ENCODE peak calls at places on chromosomes 1 and 21, in six cellular contexts. M is heart right ventricle; W is CD8-positive, alpha-beta T cell; D is GM23248; F is IMR-90; J is mucosa of descending colon. U is an unnamed sample.
A peak's percentile ranks its signal among the peaks of the same experiment; 100 is the strongest.

GRCh38 chr1:211579434-211580302 is 707 bp upstream of the SLC30A1 start:
- DNase-seq in D (peak; percentile 70), F (peak; percentile 23), W (no peak), J (no peak), M (no peak), U (peak; percentile 37)

GRCh38 chr1:183470147-183470960 is 1.9 kb upstream of the SMG7 start:
- DNase-seq in W (peak; percentile 70), F (peak; percentile 47), D (peak; percentile 92), J (peak; percentile 95), M (peak; percentile 88), U (peak; percentile 80)

GRCh38 chr1:50332941-50333594 is 90.2 kb downstream of the DMRTA2 start:
- DNase-seq in J (peak; percentile 87), W (no peak), D (peak; percentile 68), M (peak; percentile 14), F (peak; percentile 13), U (no peak)

GRCh38 chr1:99704356-99704816 is 58.5 kb downstream of the PALMD start:
- DNase-seq in J (no peak), M (no peak), F (no peak), D (no peak), W (no peak), U (no peak)

GRCh38 chr1:76408303-76408702 is 333.8 kb downstream of the ST6GALNAC3 start:
- DNase-seq in J (no peak), W (no peak), M (no peak), F (no peak), D (no peak), U (no peak)

GRCh38 chr21:44897326-44898010 is 23.2 kb downstream of the ITGB2 start:
- DNase-seq in M (no peak), J (peak; percentile 83), D (no peak), F (no peak), W (no peak), U (no peak)

GRCh38 chr1:181043025-181043880 is 9.5 kb downstream of the MR1 start:
- DNase-seq in F (peak; percentile 43), D (peak; percentile 30), W (no peak), M (no peak), J (peak; percentile 66), U (no peak)

GRCh38 chr1:204335085-204335484 is 24.6 kb downstream of the PLEKHA6 start:
- DNase-seq in M (no peak), F (no peak), W (no peak), J (no peak), D (no peak), U (no peak)

GRCh38 chr21:25329227-25329626 is 278.1 kb downstream of the MRPL39 start:
- DNase-seq in W (no peak), J (no peak), F (peak; percentile 91), D (peak; percentile 85), M (no peak), U (no peak)

GRCh38 chr1:210293191-210293607 is 35.5 kb upstream of the HHAT start:
- DNase-seq in D (peak; percentile 80), W (no peak), F (peak; percentile 1), M (peak; percentile 76), J (peak; percentile 39), U (no peak)

GRCh38 chr1:159932296-159933285 is 7.3 kb upstream of the TAGLN2 start:
- DNase-seq in D (no peak), W (no peak), J (peak; percentile 20), M (no peak), F (peak; percentile 26), U (no peak)

GRCh38 chr1:230568008-230568407 is 74.3 kb upstream of the COG2 start:
- DNase-seq in M (no peak), D (peak; percentile 71), F (peak; percentile 52), W (no peak), J (peak; percentile 77), U (peak; percentile 56)

GRCh38 chr21:35824136-35824535 is 236.2 kb downstream of the SETD4 start:
- DNase-seq in J (no peak), W (no peak), F (no peak), D (peak; percentile 20), M (no peak), U (no peak)

GRCh38 chr1:225848044-225848955 is 33.9 kb downstream of the TMEM63A start:
- DNase-seq in J (no peak), W (no peak), M (peak; percentile 49), D (peak; percentile 19), F (peak; percentile 56), U (no peak)

GRCh38 chr1:39902121-39902807 is 547 bp upstream of the MYCL start:
- DNase-seq in F (peak; percentile 26), W (peak; percentile 25), D (peak; percentile 60), M (peak; percentile 38), J (peak; percentile 93), U (peak; percentile 82)

GRCh38 chr1:228088586-228089498 is 6.3 kb downstream of the ARF1 start:
- DNase-seq in W (no peak), M (no peak), J (no peak), D (peak; percentile 82), F (no peak), U (no peak)

GRCh38 chr1:212683357-212683722 is 16.3 kb downstream of the BATF3 start:
- DNase-seq in J (peak; percentile 43), D (no peak), F (no peak), W (no peak), M (no peak), U (no peak)

GRCh38 chr1:209363112-209363511 is 220.4 kb upstream of the CAMK1G start:
- DNase-seq in J (no peak), D (no peak), W (no peak), F (no peak), M (no peak), U (no peak)

GRCh38 chr1:196063307-196063706 is 544.9 kb downstream of the KCNT2 start:
- DNase-seq in M (no peak), J (no peak), D (peak; percentile 57), F (peak; percentile 16), W (no peak), U (no peak)

GRCh38 chr1:177701654-177702353 is 268.1 kb downstream of the SEC16B start:
- DNase-seq in F (no peak), J (no peak), W (no peak), D (no peak), M (no peak), U (no peak)

GRCh38 chr1:37130221-37130948 is 96.1 kb upstream of the GRIK3 start:
- DNase-seq in F (no peak), D (no peak), M (no peak), J (no peak), W (no peak), U (no peak)

GRCh38 chr1:37128091-37128490 is 93.8 kb upstream of the GRIK3 start:
- DNase-seq in J (no peak), F (no peak), D (no peak), W (no peak), M (no peak), U (no peak)

GRCh38 chr1:37133276-37134145 is 99.2 kb upstream of the GRIK3 start:
- DNase-seq in D (no peak), M (no peak), W (no peak), J (no peak), F (no peak), U (no peak)

GRCh38 chr1:37134599-37134998 is 100.3 kb upstream of the GRIK3 start:
- DNase-seq in M (no peak), J (no peak), F (no peak), D (no peak), W (no peak), U (no peak)

DNA sequence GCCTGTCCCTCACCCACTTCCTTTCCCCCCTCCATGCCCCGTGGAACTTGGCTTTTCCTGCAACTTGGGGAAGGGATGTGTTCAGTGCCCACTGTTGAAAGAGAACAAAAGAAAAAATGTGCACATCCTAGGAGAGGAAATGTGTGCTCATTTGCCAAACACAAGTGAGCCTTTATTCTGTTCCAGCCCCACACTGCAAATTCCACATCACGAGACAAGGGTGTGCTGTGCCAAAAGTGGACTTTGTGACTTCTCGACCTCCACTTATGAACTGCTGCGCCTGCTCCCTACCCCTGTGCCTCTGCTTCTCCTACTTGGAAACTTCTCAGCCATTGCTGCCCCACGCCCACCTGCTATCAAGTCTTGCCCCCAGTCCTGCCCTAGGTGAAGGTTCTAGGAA is 97.0 kb upstream of the GRIK3 start:
- DNase-seq in F (no peak), M (no peak), W (no peak), D (no peak), J (no peak), U (no peak)
- H3K4me1 ChIP-seq in F (no peaks in the 10 kb centered on the region), M (no peaks in the 10 kb centered on the region), W (no peaks in the 10 kb centered on the region), D (no peaks in the 10 kb centered on the region), J (no peaks in the 10 kb centered on the region), U (no peaks in the 10 kb centered on the region)

DNA sequence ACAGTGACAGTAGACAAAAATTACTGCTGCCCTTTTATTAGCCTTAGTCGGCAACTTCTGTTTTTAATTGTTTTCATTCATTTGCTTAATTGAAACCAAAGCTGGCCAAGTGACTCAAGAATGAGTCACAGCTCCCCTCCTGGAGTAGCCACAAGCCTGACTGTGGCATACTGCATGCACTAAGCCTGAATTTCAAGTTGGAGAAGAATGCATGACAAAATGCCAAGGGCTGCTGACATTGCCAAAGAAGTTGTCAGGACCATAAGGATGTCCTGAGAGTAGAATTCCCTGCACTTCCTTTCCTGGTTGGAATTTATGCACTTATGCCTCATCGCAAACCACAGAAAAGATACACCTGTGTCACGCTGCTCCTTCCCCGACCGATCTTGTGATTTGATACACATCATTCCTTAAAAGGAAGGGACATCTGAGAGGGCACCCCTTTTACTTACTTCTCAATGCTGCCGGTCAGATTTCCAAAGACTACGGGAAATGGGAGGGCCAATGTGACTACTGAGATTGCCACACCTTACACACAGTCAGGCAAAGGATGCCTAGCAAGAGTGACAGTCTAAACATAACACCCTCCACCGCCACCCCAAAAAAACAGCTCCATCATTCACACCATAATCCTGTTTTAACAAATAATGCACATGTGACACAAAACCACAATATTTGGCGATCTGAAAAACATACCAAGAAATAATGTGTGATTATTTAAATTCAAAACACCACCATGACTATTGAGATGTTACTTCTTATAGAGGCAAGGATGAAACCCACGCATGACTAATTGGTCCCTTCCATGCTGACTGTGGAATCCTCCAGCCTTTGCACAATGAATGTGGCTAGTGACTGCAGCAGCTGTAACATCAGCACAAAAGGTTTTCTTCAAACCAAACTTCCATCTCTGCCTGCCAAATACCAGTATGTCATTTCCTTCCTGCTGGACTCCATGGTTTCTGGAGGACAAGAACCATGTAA is 28.2 kb downstream of the VAV3 start:
- DNase-seq in J (no peak), D (peak; percentile 96), M (peak; percentile 51), W (no peak), F (peak; percentile 62), U (peak; percentile 83)
- H3K4me1 ChIP-seq in J (no peaks in the 10 kb centered on the region), D (peaks cover 37% of the 10 kb centered on the region), M (peaks cover 9% of the 10 kb centered on the region), W (peaks cover 35% of the 10 kb centered on the region), F (no peaks in the 10 kb centered on the region), U (peaks cover 15% of the 10 kb centered on the region)

GRCh38 chr1:234960722-234961467 is 167.7 kb downstream of the TOMM20 start:
- DNase-seq in M (no peak), W (no peak), D (peak; percentile 42), F (peak; percentile 67), J (peak; percentile 82), U (no peak)

GRCh38 chr1:234957330-234958065 is 171.1 kb downstream of the TOMM20 start:
- DNase-seq in F (peak; percentile 93), D (peak; percentile 66), M (no peak), W (no peak), J (peak; percentile 68), U (no peak)

GRCh38 chr1:234956821-234957329 is 171.8 kb downstream of the TOMM20 start:
- DNase-seq in M (no peak), W (no peak), D (no peak), J (no peak), F (no peak), U (no peak)

GRCh38 chr1:234958702-234959649 is 169.7 kb downstream of the TOMM20 start:
- DNase-seq in M (no peak), D (no peak), W (no peak), F (no peak), J (peak; percentile 64), U (no peak)

GRCh38 chr1:234958066-234958701 is 170.5 kb downstream of the TOMM20 start:
- DNase-seq in F (no peak), D (no peak), M (no peak), J (no peak), W (no peak), U (no peak)
- H3K4me1 ChIP-seq in F (peaks cover 34% of the 10 kb centered on the region), D (peaks cover 47% of the 10 kb centered on the region), M (peaks cover 25% of the 10 kb centered on the region), J (peaks cover 84% of the 10 kb centered on the region), W (peaks cover 52% of the 10 kb centered on the region), U (peaks cover 40% of the 10 kb centered on the region)

GRCh38 chr1:15953294-15953771 is 22.6 kb downstream of the ZBTB17 start:
- DNase-seq in M (no peak), J (no peak), D (peak; percentile 61), F (peak; percentile 35), W (no peak), U (no peak)
- H3K4me1 ChIP-seq in M (peaks cover 61% of the 10 kb centered on the region), J (peaks cover 12% of the 10 kb centered on the region), D (peaks cover 77% of the 10 kb centered on the region), F (peaks cover 55% of the 10 kb centered on the region), W (peaks cover 62% of the 10 kb centered on the region), U (peaks cover 68% of the 10 kb centered on the region)